ENCODE peak calls at places on chromosomes 16 and 17, in five cellular contexts. Z, A, S, U and T are unnamed samples.

GRCh38 chr17:8185580-8186445 is 4.2 kb downstream of the BORCS6 start:
- DNase-seq in Z (peak), A (peak), S (peak), U (peak), T (peak)

GRCh38 chr16:68335175-68335574 is 24.4 kb downstream of the PRMT7 start:
- DNase-seq in Z (no peak), A (no peak), S (no peak), U (no peak), T (no peak)

GRCh38 chr17:67461228-67461780 is 84.2 kb downstream of the PITPNC1 start:
- DNase-seq in Z (no peak), A (no peak), S (no peak), U (no peak), T (no peak)

GRCh38 chr16:6667393-6667792 is 665.3 kb upstream of the RBFOX1 start:
- DNase-seq in Z (no peak), A (no peak), S (no peak), U (no peak), T (no peak)

GRCh38 chr16:77043076-77043475 is 147.9 kb upstream of the MON1B start:
- DNase-seq in Z (peak), A (no peak), S (no peak), U (peak), T (no peak)

GRCh38 chr17:46773676-46774075 is 44.8 kb downstream of the WNT3 start:
- DNase-seq in Z (no peak), A (no peak), S (no peak), U (no peak), T (no peak)

GRCh38 chr16:73996624-73997339 is 299.8 kb upstream of the PSMD7 start:
- DNase-seq in Z (peak), A (no peak), S (no peak), U (no peak), T (no peak)

GRCh38 chr16:9072806-9073341 is 18.6 kb upstream of the HAPSTR1 start:
- DNase-seq in Z (peak), A (no peak), S (no peak), U (no peak), T (no peak)

GRCh38 chr17:82105882-82106696 is 8.1 kb upstream of the FASN start:
- DNase-seq in Z (peak), A (no peak), S (peak), U (peak), T (peak)

GRCh38 chr16:51107742-51108141 is 43.3 kb downstream of the SALL1 start:
- DNase-seq in Z (no peak), A (no peak), S (no peak), U (no peak), T (no peak)

GRCh38 chr16:23365602-23366240 is 63.6 kb downstream of the SCNN1B start:
- DNase-seq in Z (no peak), A (no peak), S (no peak), U (no peak), T (no peak)